ENCODE peak calls at places on chromosomes 3 and 15, in four cellular contexts. H, J, L and W are unnamed samples.

GRCh38 chr3:130288670-130289069 is 56.8 kb upstream of the COL6A5 start:
- DNase-seq in L (no peak), H (no peak), J (no peak), W (no peak)

GRCh38 chr3:139830817-139831216 is 104.2 kb upstream of the CLSTN2 start:
- DNase-seq in H (no peak), L (no peak), J (no peak), W (no peak)

GRCh38 chr3:96960661-96961330 is 146.4 kb downstream of the EPHA6 start:
- DNase-seq in L (no peak), H (no peak), J (no peak), W (no peak)

GRCh38 chr3:38095687-38096483 is 41.0 kb downstream of the ACAA1 start:
- DNase-seq in H (no peak), J (no peak), L (no peak), W (no peak)

GRCh38 chr3:48997714-48998637 is 7.9 kb downstream of the P4HTM start:
- DNase-seq in L (no peak), J (no peak), H (no peak), W (no peak)

GRCh38 chr3:101778385-101779046 is 495 bp upstream of the NXPE3 start:
- DNase-seq in L (no peak), J (no peak), H (no peak), W (no peak)

GRCh38 chr3:46935168-46935858 is 41.2 kb downstream of the CCDC12 start:
- DNase-seq in L (peak; percentile 92), J (peak; percentile 84), H (peak; percentile 31), W (no peak)

GRCh38 chr15:39788108-39788507 is 5.5 kb upstream of the FSIP1 start:
- DNase-seq in J (no peak), L (no peak), H (no peak), W (no peak)

GRCh38 chr3:66195347-66195783 is 25.4 kb upstream of the SLC25A26 start:
- DNase-seq in J (peak; percentile 9), H (no peak), L (no peak), W (no peak)

GRCh38 chr3:48301814-48302194 is 31.7 kb downstream of the SPINK8 start:
- DNase-seq in J (peak; percentile 13), H (peak; percentile 32), L (peak; percentile 21), W (no peak)

GRCh38 chr3:14319654-14320182 is 82.7 kb upstream of the SLC6A6 start:
- DNase-seq in H (peak; percentile 74), J (peak; percentile 96), L (peak; percentile 80), W (peak; percentile 72)

GRCh38 chr3:187197255-187197654 is at the start of gene RTP1:
- DNase-seq in J (no peak), H (no peak), L (no peak), W (no peak)

GRCh38 chr3:154522031-154522430 is 92.0 kb upstream of the GPR149 start:
- DNase-seq in H (no peak), J (no peak), L (no peak), W (no peak)

GRCh38 chr3:15387171-15387581 is 40.2 kb downstream of the METTL6 start:
- DNase-seq in L (no peak), H (no peak), J (no peak), W (no peak)

GRCh38 chr3:139364549-139364948 is 20.7 kb downstream of the MRPS22 start:
- DNase-seq in L (no peak), J (no peak), H (no peak), W (no peak)

GRCh38 chr3:118936811-118937210 is 97.8 kb downstream of the IGSF11 start:
- DNase-seq in H (no peak), J (no peak), L (no peak), W (no peak)

GRCh38 chr15:63133786-63134185 is 12.1 kb downstream of the LACTB start:
- DNase-seq in L (no peak), H (no peak), J (no peak), W (no peak)

GRCh38 chr15:58748040-58748786 is 1.3 kb downstream of the ADAM10 start:
- DNase-seq in L (no peak), J (no peak), H (no peak), W (no peak)

GRCh38 chr15:39786444-39787056 is 3.9 kb upstream of the FSIP1 start:
- DNase-seq in L (peak; percentile 47), H (peak; percentile 25), J (peak; percentile 48), W (no peak)

GRCh38 chr3:157832588-157832987 is 273.6 kb downstream of the SHOX2 start:
- DNase-seq in L (no peak), J (no peak), H (no peak), W (no peak)

GRCh38 chr15:58724471-58724870 is 25.0 kb downstream of the ADAM10 start:
- DNase-seq in H (no peak), J (no peak), L (no peak), W (peak; percentile 71)

GRCh38 chr3:94258851-94259250 is 196.0 kb downstream of the NSUN3 start:
- DNase-seq in J (no peak), L (no peak), H (no peak), W (no peak)

GRCh38 chr3:87375231-87375682 is 98.9 kb upstream of the POU1F1 start:
- DNase-seq in L (no peak), H (no peak), J (no peak), W (no peak)
- TF ChIP-seq TARDBP in L (no peak), H (no peak), J (no peak), W (no peak)

GRCh38 chr3:58418227-58418626 is 15.4 kb downstream of the PDHB start:
- DNase-seq in L (no peak), H (no peak), J (no peak), W (no peak)

GRCh38 chr3:58416191-58416590 is 17.4 kb downstream of the PDHB start:
- DNase-seq in L (no peak), J (no peak), H (no peak), W (no peak)

GRCh38 chr3:58417075-58417474 is 16.6 kb downstream of the PDHB start:
- DNase-seq in J (no peak), H (no peak), L (no peak), W (no peak)

GRCh38 chr3:58411851-58412830 is 21.5 kb downstream of the PDHB start:
- DNase-seq in L (no peak), J (no peak), H (no peak), W (no peak)

DNA sequence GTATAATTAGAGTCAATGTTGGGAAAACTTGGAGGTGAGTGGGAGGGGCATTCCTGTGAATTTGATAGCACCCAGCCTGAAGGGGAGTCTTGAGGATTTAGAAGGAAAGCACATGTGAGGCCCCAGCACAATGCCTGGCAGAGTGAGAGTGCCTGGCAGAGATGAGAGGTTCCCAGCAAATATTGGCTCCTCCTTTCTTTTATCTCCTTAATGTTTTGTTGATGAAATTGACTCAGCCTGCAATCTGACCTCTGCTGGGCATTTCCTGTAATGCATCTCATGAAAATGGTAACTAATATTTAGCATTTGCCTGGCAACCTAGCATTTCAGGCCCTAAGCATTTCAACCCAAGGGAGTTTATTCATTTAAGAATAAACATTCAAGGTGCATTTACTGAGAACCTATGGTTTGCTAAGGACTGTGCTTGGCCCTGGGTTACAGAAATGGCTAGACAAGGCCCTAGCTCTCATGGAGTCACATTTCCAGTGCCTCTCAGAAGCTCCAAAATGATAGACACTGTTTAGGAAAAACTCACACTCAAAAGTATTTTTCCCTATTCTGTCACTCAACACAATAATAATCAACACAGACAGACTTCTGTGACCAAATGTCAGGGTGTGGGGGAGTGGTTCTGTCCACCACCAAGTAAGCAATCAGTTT is 19.0 kb downstream of the PDHB start:
- DNase-seq in L (peak; percentile 38), H (peak; percentile 64), J (peak; percentile 34), W (no peak)
- TF ChIP-seq TARDBP in L (no peak), H (no peak), J (no peak), W (no peak)

GRCh38 chr15:67850995-67851535 is 11.2 kb upstream of the RNU6-1 start:
- DNase-seq in L (peak; percentile 51), H (no peak), J (no peak), W (peak; percentile 52)
- TF ChIP-seq TARDBP in L (no peak), H (no peak), J (no peak), W (no peak)

DNA sequence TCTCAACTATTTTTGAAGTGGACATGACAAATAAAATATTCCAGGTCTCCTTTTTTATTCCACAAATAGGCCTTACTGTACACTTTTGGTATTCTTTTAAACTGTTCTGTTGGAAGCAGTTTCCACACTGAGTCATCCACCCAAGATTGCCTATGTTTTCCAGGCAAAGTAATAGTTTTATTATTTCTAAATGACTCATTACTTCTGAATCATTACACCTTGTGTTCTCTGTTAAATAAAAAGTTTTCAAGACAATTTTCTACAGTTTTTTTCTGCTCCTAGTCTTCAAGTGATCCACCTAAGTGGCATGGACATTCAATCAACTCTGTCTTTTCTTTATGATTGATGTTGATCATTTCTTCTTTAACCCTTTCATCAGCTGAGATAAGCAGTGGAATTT is 26.5 kb downstream of the PPP2R3A start:
- DNase-seq in J (no peak), L (no peak), H (no peak), W (no peak)
- TF ChIP-seq TARDBP in J (no peak), L (no peak), H (no peak), W (no peak)

DNA sequence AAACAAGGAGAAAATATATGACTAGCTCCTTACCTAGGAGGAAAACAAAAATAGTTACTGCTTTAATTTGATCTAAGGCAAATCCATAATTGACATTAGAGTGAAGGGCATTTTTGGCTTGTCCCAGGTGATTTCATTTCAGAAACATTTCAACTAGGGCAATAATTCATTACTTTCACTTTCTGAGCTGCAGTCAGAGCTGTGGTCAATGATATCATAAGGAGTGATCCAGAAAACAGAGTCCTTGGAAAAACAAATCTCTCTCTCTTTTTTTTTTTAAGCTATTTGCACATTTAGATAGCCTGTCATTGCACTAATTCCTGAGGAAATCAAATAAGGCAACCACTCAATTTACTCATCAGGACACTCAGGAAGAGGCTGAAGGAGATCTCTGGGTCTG is 269.5 kb upstream of the LRRC3B start:
- DNase-seq in L (no peak), H (no peak), J (no peak), W (no peak)
- TF ChIP-seq TARDBP in L (no peak), H (no peak), J (no peak), W (no peak)

GRCh38 chr15:48800245-48800644 is 10.6 kb downstream of the CEP152 start:
- DNase-seq in L (peak; percentile 75), H (no peak), J (no peak), W (no peak)

GRCh38 chr15:48802257-48802656 is 8.6 kb downstream of the CEP152 start:
- DNase-seq in J (no peak), H (no peak), L (no peak), W (no peak)

GRCh38 chr15:48802867-48803266 is 8.0 kb downstream of the CEP152 start:
- DNase-seq in J (no peak), H (no peak), L (no peak), W (no peak)

GRCh38 chr15:48798319-48798718 is 12.6 kb downstream of the CEP152 start:
- DNase-seq in L (no peak), H (no peak), J (no peak), W (no peak)

GRCh38 chr15:48800811-48801460 is 9.9 kb downstream of the CEP152 start:
- DNase-seq in J (peak; percentile 10), L (peak; percentile 26), H (no peak), W (no peak)
- TF ChIP-seq TARDBP in J (no peak), L (no peak), H (no peak), W (no peak)